ENCODE peak calls at places on chromosomes 2 and 18, in ten cellular contexts. C is K562, O is BJ, B is bronchial epithelial cell, U is cardiac fibroblast, D is A549, K is heart left ventricle, Z is NB4, V is endothelial cell of umbilical vein, P is thoracic aorta. Y is an unnamed sample.

GRCh38 chr2:28662044-28662443 is 89.6 kb upstream of the PPP1CB start:
- DNase-seq in D (no peak), O (no peak), C (no peak), U (peak), B (peak), P (no peak), Z (no peak), K (no peak), V (no peak), Y (no peak)

GRCh38 chr18:55384551-55385275 is 203.3 kb downstream of the TCF4 start:
- DNase-seq in U (peak), D (no peak), B (peak), P (no peak), V (peak), O (no peak), C (peak), K (no peak), Z (peak), Y (peak)

GRCh38 chr18:59388180-59388579 is 29.1 kb upstream of the LMAN1 start:
- DNase-seq in K (no peak), P (no peak), O (no peak), B (no peak), Z (no peak), V (no peak), C (no peak), D (no peak), U (peak), Y (no peak)

GRCh38 chr2:52390651-52391050 is 1358.7 kb upstream of the NRXN1 start:
- DNase-seq in D (no peak), U (peak), K (no peak), P (no peak), Z (no peak), B (no peak), C (no peak), O (no peak), V (no peak), Y (peak)

GRCh38 chr2:149579972-149580882 is 7.3 kb downstream of the MMADHC start:
- DNase-seq in D (no peak), P (no peak), O (no peak), B (peak), C (no peak), V (no peak), U (peak), Z (no peak), K (no peak), Y (peak)

GRCh38 chr2:238462782-238463396 is 36.2 kb downstream of the ASB1 start:
- DNase-seq in Z (peak), P (no peak), K (no peak), U (peak), O (no peak), V (peak), B (peak), D (peak), C (peak), Y (peak)

GRCh38 chr18:24567199-24567598 is 106.8 kb downstream of the HRH4 start:
- DNase-seq in K (no peak), D (no peak), C (no peak), P (no peak), U (peak), Z (no peak), V (peak), O (peak), B (peak), Y (no peak)

GRCh38 chr2:86541282-86541681 is 22.0 kb downstream of the CHMP3 start:
- DNase-seq in P (no peak), U (no peak), D (no peak), V (no peak), B (no peak), Z (no peak), C (peak), K (no peak), O (no peak), Y (peak)

GRCh38 chr2:71856709-71857525 is 290.7 kb downstream of the CYP26B1 start:
- DNase-seq in V (peak), U (no peak), O (no peak), K (no peak), P (no peak), B (peak), C (no peak), D (no peak), Z (peak), Y (no peak)

GRCh38 chr2:62794791-62795190 is 89.3 kb downstream of the EHBP1 start:
- DNase-seq in O (no peak), K (no peak), B (peak), C (no peak), V (peak), U (peak), Z (no peak), D (no peak), P (no peak), Y (no peak)

GRCh38 chr2:85649201-85650190 is 18.5 kb downstream of the SFTPB start:
- DNase-seq in K (no peak), O (no peak), V (peak), D (peak), B (no peak), P (no peak), U (peak), Z (no peak), C (no peak), Y (no peak)

GRCh38 chr2:114515901-114516300 is 73.5 kb downstream of the DPP10 start:
- DNase-seq in K (no peak), B (no peak), O (no peak), C (no peak), V (no peak), Z (no peak), D (no peak), P (no peak), U (no peak), Y (no peak)

GRCh38 chr2:67503066-67503795 is 106.1 kb downstream of the ETAA1 start:
- DNase-seq in D (no peak), B (peak), V (peak), C (no peak), O (peak), P (no peak), U (peak), Z (no peak), K (no peak), Y (peak)

GRCh38 chr2:73983322-73984202 is 1.1 kb upstream of the TET3 start:
- DNase-seq in C (peak), B (peak), U (no peak), P (no peak), D (peak), K (no peak), V (no peak), Z (peak), O (no peak), Y (no peak)

GRCh38 chr2:88658890-88659881 is 31.9 kb upstream of the EIF2AK3 start:
- DNase-seq in V (peak), D (no peak), K (no peak), C (peak), B (peak), P (no peak), Z (no peak), U (peak), O (peak), Y (peak)

GRCh38 chr2:226601881-226602280 is 197.7 kb downstream of the IRS1 start:
- DNase-seq in Z (no peak), B (no peak), U (peak), K (no peak), V (no peak), C (no peak), P (no peak), D (no peak), O (peak), Y (no peak)

GRCh38 chr2:209073151-209073550 is 350.7 kb upstream of the MAP2 start:
- DNase-seq in U (no peak), V (no peak), P (no peak), C (no peak), D (no peak), B (no peak), Z (no peak), K (no peak), O (no peak), Y (no peak)

GRCh38 chr2:70793450-70793849 is 3.0 kb upstream of the FIGLA start:
- DNase-seq in V (no peak), U (no peak), K (no peak), D (no peak), P (no peak), Z (peak), C (no peak), O (no peak), B (no peak), Y (no peak)

GRCh38 chr2:147327636-147328035 is 517.2 kb upstream of the ACVR2A start:
- DNase-seq in Z (no peak), B (no peak), K (no peak), O (no peak), P (no peak), V (no peak), U (peak), D (no peak), C (no peak), Y (no peak)

GRCh38 chr2:70897203-70897976 is 38.3 kb upstream of the ATP6V1B1 start:
- DNase-seq in K (no peak), C (no peak), V (no peak), B (no peak), O (no peak), Z (peak), P (no peak), U (peak), D (no peak), Y (no peak)

GRCh38 chr2:23900927-23901322 is 26.0 kb downstream of the ATAD2B start:
- DNase-seq in P (no peak), K (no peak), O (peak), D (no peak), V (peak), U (peak), C (peak), Z (peak), B (peak), Y (peak)

GRCh38 chr2:121172456-121172855 is 112.5 kb downstream of the TFCP2L1 start:
- DNase-seq in B (no peak), K (no peak), C (no peak), P (no peak), O (no peak), V (no peak), Z (no peak), D (no peak), U (no peak), Y (no peak)

GRCh38 chr2:113812204-113812603 is 55.8 kb upstream of the SLC35F5 start:
- DNase-seq in K (no peak), C (no peak), U (no peak), D (no peak), P (no peak), O (no peak), Z (no peak), B (no peak), V (no peak), Y (no peak)

GRCh38 chr2:200373973-200374416 is 67.5 kb downstream of the SPATS2L start:
- DNase-seq in V (no peak), O (no peak), P (no peak), B (peak), C (no peak), D (no peak), Z (no peak), K (no peak), U (no peak), Y (no peak)

GRCh38 chr2:165801176-165801575 is 7.1 kb upstream of the GALNT3 start:
- DNase-seq in Z (no peak), O (no peak), D (no peak), K (no peak), C (no peak), P (no peak), U (no peak), B (no peak), V (no peak), Y (no peak)

GRCh38 chr2:128208023-128208422 is 110.6 kb downstream of the HS6ST1 start:
- DNase-seq in U (no peak), K (no peak), O (no peak), P (no peak), B (no peak), V (no peak), C (no peak), D (no peak), Z (no peak), Y (no peak)

GRCh38 chr2:235011607-235011928 is 59.8 kb downstream of the SH3BP4 start:
- DNase-seq in C (no peak), D (no peak), P (no peak), U (no peak), B (no peak), O (no peak), K (no peak), V (no peak), Z (no peak), Y (no peak)

GRCh38 chr2:189549440-189549832 is 31.1 kb downstream of the SLC40A1 start:
- DNase-seq in B (no peak), V (peak), K (no peak), O (peak), P (peak), U (peak), C (no peak), D (no peak), Z (no peak), Y (no peak)

GRCh38 chr2:151637284-151637781 is 96.9 kb downstream of the NEB start:
- DNase-seq in D (no peak), B (no peak), O (no peak), P (no peak), V (no peak), K (no peak), U (no peak), C (no peak), Z (peak), Y (no peak)

GRCh38 chr2:211367711-211368110 is 811.3 kb downstream of the CPS1 start:
- DNase-seq in O (no peak), D (no peak), P (no peak), U (peak), B (peak), Z (no peak), K (no peak), C (no peak), V (no peak), Y (no peak)

GRCh38 chr2:174587607-174588006 is 10.0 kb downstream of the WIPF1 start:
- DNase-seq in C (no peak), U (no peak), P (no peak), V (no peak), Z (no peak), D (no peak), K (no peak), B (no peak), O (no peak), Y (no peak)

GRCh38 chr2:3399829-3400228 is 20.3 kb downstream of the TRAPPC12 start:
- DNase-seq in V (no peak), D (no peak), O (no peak), U (no peak), C (no peak), P (no peak), B (no peak), Z (no peak), K (peak), Y (no peak)

GRCh38 chr2:3403587-3404334 is 24.3 kb downstream of the TRAPPC12 start:
- DNase-seq in K (no peak), Z (no peak), B (no peak), D (no peak), V (no peak), U (no peak), C (no peak), O (no peak), P (no peak), Y (no peak)

GRCh38 chr2:3396920-3397559 is 17.5 kb downstream of the TRAPPC12 start:
- DNase-seq in O (no peak), K (no peak), V (no peak), B (no peak), D (no peak), P (no peak), Z (no peak), C (no peak), U (no peak), Y (no peak)

GRCh38 chr2:3399403-3399802 is 19.9 kb downstream of the TRAPPC12 start:
- DNase-seq in D (no peak), U (no peak), O (no peak), Z (no peak), C (no peak), V (no peak), P (no peak), B (no peak), K (no peak), Y (no peak)

DNA sequence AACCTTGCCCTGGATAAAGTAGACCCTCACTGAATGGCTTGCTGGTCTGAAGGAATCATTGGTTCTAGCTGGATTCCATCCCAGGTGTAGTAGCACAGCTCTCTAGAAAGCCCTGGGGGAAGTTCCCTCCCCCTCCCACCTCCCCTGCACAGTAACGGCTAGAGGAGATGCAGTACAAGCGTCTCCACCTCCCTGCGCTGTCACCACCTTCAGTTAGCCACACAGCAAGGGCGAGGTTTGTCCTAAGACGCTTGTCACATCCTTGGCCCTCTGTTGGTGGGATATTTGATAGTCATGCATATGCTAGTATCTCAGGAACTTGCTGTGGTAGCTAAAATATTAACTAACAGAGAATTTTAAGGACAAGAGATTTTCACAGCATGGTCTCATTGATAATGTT is 19.3 kb downstream of the TRAPPC12 start:
- DNase-seq in K (no peak), U (no peak), C (no peak), O (no peak), Z (no peak), P (no peak), B (no peak), D (no peak), V (no peak), Y (no peak)
- H3K4me3 ChIP-seq in K (no peak), U (no peak), C (no peak), O (no peak), Z (no peak), P (no peak), B (no peak), D (no peak), V (no peak), Y (no peak)

GRCh38 chr18:47882641-47883040 is 47.8 kb downstream of the SMAD2 start:
- DNase-seq in V (no peak), O (no peak), U (peak), B (peak), C (no peak), D (no peak), P (no peak), K (no peak), Z (no peak), Y (no peak)
- H3K4me3 ChIP-seq in V (no peak), O (no peak), U (no peak), B (no peak), C (no peak), D (no peak), P (no peak), K (no peak), Z (no peak), Y (no peak)

GRCh38 chr2:98013407-98014042 is 17.8 kb upstream of the TMEM131 start:
- DNase-seq in P (no peak), C (no peak), Z (peak), B (no peak), O (no peak), K (no peak), D (no peak), V (no peak), U (peak), Y (peak)
- H3K4me3 ChIP-seq in P (no peak), C (no peak), Z (peak), B (no peak), O (no peak), K (no peak), D (no peak), V (no peak), U (no peak), Y (peak)

GRCh38 chr2:240619506-240620148 is 5.7 kb upstream of the GPR35 start:
- DNase-seq in U (no peak), C (no peak), P (no peak), Z (no peak), K (peak), O (no peak), D (no peak), B (peak), V (no peak), Y (no peak)

GRCh38 chr2:240622631-240623235 is 2.5 kb upstream of the GPR35 start:
- DNase-seq in O (no peak), V (no peak), U (no peak), B (no peak), K (peak), Z (no peak), P (no peak), D (no peak), C (no peak), Y (no peak)

GRCh38 chr2:240620859-240621258 is 4.4 kb upstream of the GPR35 start:
- DNase-seq in D (no peak), B (no peak), K (no peak), O (no peak), C (no peak), P (no peak), V (no peak), U (no peak), Z (no peak), Y (no peak)

GRCh38 chr2:240618776-240619175 is 6.5 kb upstream of the GPR35 start:
- DNase-seq in V (no peak), D (no peak), U (no peak), C (no peak), B (no peak), Z (no peak), K (no peak), P (no peak), O (no peak), Y (no peak)

GRCh38 chr2:240620149-240620731 is 5.0 kb upstream of the GPR35 start:
- DNase-seq in B (no peak), K (peak), C (no peak), D (no peak), V (no peak), U (no peak), Z (no peak), P (no peak), O (no peak), Y (no peak)
- H3K4me3 ChIP-seq in B (no peak), K (no peak), C (no peak), D (no peak), V (no peak), U (no peak), Z (no peak), P (no peak), O (no peak), Y (no peak)

DNA sequence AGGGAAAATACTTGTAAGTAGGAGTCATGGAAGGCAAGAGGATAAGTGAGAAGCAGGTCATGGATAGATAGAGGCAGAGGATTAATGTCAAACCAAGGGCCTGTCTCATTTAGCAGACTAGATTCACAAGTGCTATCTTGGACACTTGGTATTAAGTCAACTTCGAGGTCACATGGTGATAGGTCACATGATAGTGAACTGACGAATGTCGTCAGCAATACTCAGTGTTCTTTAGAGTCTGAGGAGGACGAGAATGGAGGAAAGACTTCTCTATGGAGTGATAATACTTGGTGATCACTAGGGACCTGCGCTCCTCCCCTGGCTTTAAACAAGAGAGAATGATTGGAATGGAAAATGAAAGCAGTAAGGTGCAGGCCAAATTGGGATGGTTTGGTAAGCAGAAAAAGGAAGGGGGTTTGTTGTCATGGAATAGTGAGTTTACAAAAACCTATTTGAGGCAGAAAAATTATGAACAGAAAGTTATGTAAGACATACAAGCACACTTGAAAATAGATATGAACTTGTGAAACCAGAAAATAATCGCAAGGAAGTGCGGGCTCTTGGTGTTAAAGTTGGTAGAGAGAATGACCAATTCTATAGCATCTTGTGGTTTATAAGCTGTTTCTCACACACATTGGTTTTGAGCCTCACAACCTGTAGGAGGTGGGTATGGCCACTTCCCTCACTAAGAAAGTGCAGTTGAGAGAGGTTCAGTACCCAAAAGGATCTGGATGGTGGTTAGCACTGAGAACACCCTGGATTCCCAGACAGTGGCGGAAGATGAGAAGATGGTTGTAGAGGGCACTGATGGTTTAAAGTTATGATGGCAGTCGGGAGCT is 141.5 kb downstream of the WDSUB1 start:
- DNase-seq in O (no peak), K (no peak), C (no peak), P (no peak), V (no peak), B (no peak), Z (no peak), D (no peak), U (no peak), Y (no peak)
- H3K4me3 ChIP-seq in O (no peak), K (no peak), C (no peak), P (no peak), V (no peak), B (no peak), Z (no peak), D (no peak), U (no peak), Y (no peak)

GRCh38 chr2:176131617-176132396 is 2.3 kb downstream of the HOXD8 start:
- DNase-seq in B (no peak), K (no peak), C (no peak), V (peak), P (no peak), U (no peak), Z (no peak), O (no peak), D (no peak), Y (no peak)
- H3K4me3 ChIP-seq in B (no peak), K (peak), C (no peak), V (peak), P (peak), U (no peak), Z (no peak), O (no peak), D (no peak), Y (no peak)

GRCh38 chr2:55120634-55121359 is 70.5 kb upstream of the RTN4 start:
- DNase-seq in V (no peak), C (peak), P (no peak), O (no peak), D (no peak), K (peak), U (peak), Z (peak), B (no peak), Y (peak)

GRCh38 chr2:55116598-55116964 is 66.3 kb upstream of the RTN4 start:
- DNase-seq in K (no peak), O (no peak), V (no peak), U (no peak), B (no peak), D (no peak), Z (no peak), P (no peak), C (no peak), Y (no peak)

GRCh38 chr2:55118643-55119065 is 68.4 kb upstream of the RTN4 start:
- DNase-seq in P (no peak), D (no peak), U (no peak), C (peak), O (no peak), V (no peak), K (no peak), B (no peak), Z (peak), Y (no peak)

GRCh38 chr2:55116966-55117365 is 66.7 kb upstream of the RTN4 start:
- DNase-seq in U (no peak), P (no peak), V (no peak), B (no peak), O (no peak), Z (no peak), C (no peak), D (no peak), K (no peak), Y (no peak)

GRCh38 chr2:55119711-55120487 is 69.6 kb upstream of the RTN4 start:
- DNase-seq in Z (peak), P (no peak), C (no peak), O (no peak), B (no peak), U (no peak), V (no peak), K (no peak), D (no peak), Y (no peak)
- H3K4me3 ChIP-seq in Z (peak), P (no peak), C (no peak), O (no peak), B (no peak), U (no peak), V (no peak), K (no peak), D (no peak), Y (no peak)

Y was measured in brain microvascular endothelial cell.